ENCODE peak calls at places on chromosomes 2 and 18, in five cellular contexts. K is stimulated activated CD4-positive, alpha-beta T cell treated with anti-CD3 and anti-CD28 coated beads, Interleukin-15, amount 100 ng/mL, for 1 hour; W is right atrium auricular region; Y is HTR-8/SVneo; D is HFF-Myc. H is an unnamed sample.

GRCh38 chr2:222708274-222708710 is 36.8 kb downstream of the MOGAT1 start:
- DNase-seq in K (peak), W (peak), Y (peak), D (no peak), H (peak)

GRCh38 chr2:213185147-213185822 is 33.9 kb upstream of the IKZF2 start:
- DNase-seq in K (no peak), W (no peak), Y (no peak), D (no peak), H (no peak)

GRCh38 chr18:55031576-55031975 is 72.3 kb upstream of the CCDC68 start:
- DNase-seq in K (no peak), W (no peak), Y (no peak), D (no peak), H (no peak)

GRCh38 chr18:9437049-9437448 is 38.3 kb upstream of the RALBP1 start:
- DNase-seq in K (no peak), W (no peak), Y (no peak), D (peak), H (no peak)

GRCh38 chr2:82333697-82334096 is 2029.1 kb upstream of the LRRTM1 start:
- DNase-seq in K (no peak), W (no peak), Y (no peak), D (no peak), H (no peak)

GRCh38 chr2:233371608-233372007 is 17.3 kb downstream of the DGKD start:
- DNase-seq in K (no peak), W (no peak), Y (no peak), D (no peak), H (no peak)

GRCh38 chr2:122078451-122078850 is 323.0 kb downstream of the TSN start:
- DNase-seq in K (no peak), W (no peak), Y (no peak), D (no peak), H (no peak)

GRCh38 chr18:27713727-27714080 is 463.2 kb downstream of the CDH2 start:
- DNase-seq in K (no peak), W (no peak), Y (no peak), D (no peak), H (no peak)

GRCh38 chr2:215613265-215613664 is 177.4 kb upstream of the FN1 start:
- DNase-seq in K (no peak), W (no peak), Y (peak), D (no peak), H (no peak)

GRCh38 chr2:142586693-142587432 is 290.6 kb upstream of the KYNU start:
- DNase-seq in K (no peak), W (no peak), Y (no peak), D (no peak), H (no peak)

GRCh38 chr18:68121308-68121707 is 593.6 kb downstream of the TMX3 start:
- DNase-seq in K (no peak), W (no peak), Y (no peak), D (no peak), H (no peak)

GRCh38 chr2:60717691-60718090 is 38.4 kb upstream of the PAPOLG start:
- DNase-seq in K (no peak), W (no peak), Y (no peak), D (no peak), H (no peak)

GRCh38 chr2:220162320-220162719 is 534.9 kb downstream of the SLC4A3 start:
- DNase-seq in K (no peak), W (no peak), Y (no peak), D (no peak), H (no peak)

GRCh38 chr2:96977631-96978195 is 8.7 kb downstream of the FAM178B start:
- DNase-seq in K (no peak), W (no peak), Y (peak), D (peak), H (peak)

GRCh38 chr2:229610871-229611270 is 103.5 kb downstream of the DNER start:
- DNase-seq in K (no peak), W (no peak), Y (peak), D (no peak), H (peak)

GRCh38 chr2:50607746-50608145 is 424.2 kb downstream of the NRXN1 start:
- DNase-seq in K (no peak), W (no peak), Y (no peak), D (no peak), H (no peak)

GRCh38 chr2:204170419-204170818 is 233.9 kb downstream of the ICOS start:
- DNase-seq in K (no peak), W (no peak), Y (no peak), D (no peak), H (no peak)

GRCh38 chr18:3758531-3758930 is 308.6 kb downstream of the TGIF1 start:
- DNase-seq in K (no peak), W (no peak), Y (peak), D (peak), H (peak)

GRCh38 chr2:168552450-168552856 is 96.4 kb downstream of the CERS6 start:
- DNase-seq in K (no peak), W (no peak), Y (no peak), D (no peak), H (no peak)

H was measured in H4.